ENCODE peak calls at places on chromosomes 12 and 14, in six cellular contexts. Z is activated CD4-positive, alpha-beta T cell treated with anti-CD3 and anti-CD28 coated beads, Interleukin-2, amount 10 ng/mL, durations not matched to agents 7 days and 5 days; V is colonic mucosa; I is tibial artery; S is lung; F is germinal center. L is an unnamed sample.

GRCh38 chr14:68042591-68043210 is 223.1 kb downstream of the RAD51B start:
- DNase-seq in Z (no peak), V (no peak), I (no peak), S (no peak), F (no peak), L (no peak)

GRCh38 chr12:42213954-42214426 is 24.1 kb downstream of the YAF2 start:
- DNase-seq in Z (no peak), V (no peak), I (no peak), S (peak), F (no peak), L (no peak)

GRCh38 chr12:69329669-69330428 is 18.3 kb upstream of the LYZ start:
- DNase-seq in Z (peak), V (no peak), I (no peak), S (no peak), F (no peak), L (no peak)

GRCh38 chr12:91493308-91493707 is 310.7 kb upstream of the DCN start:
- DNase-seq in Z (no peak), V (no peak), I (no peak), S (no peak), F (no peak), L (no peak)

GRCh38 chr12:123049398-123050250 is 69.1 kb downstream of the ARL6IP4 start:
- DNase-seq in Z (no peak), V (no peak), I (no peak), S (no peak), F (no peak), L (no peak)

GRCh38 chr12:120849765-120850164 is 54.4 kb downstream of the SPPL3 start:
- DNase-seq in Z (no peak), V (no peak), I (no peak), S (no peak), F (no peak), L (no peak)

GRCh38 chr12:91040356-91040755 is 17.5 kb downstream of the KERA start:
- DNase-seq in Z (no peak), V (no peak), I (no peak), S (no peak), F (no peak), L (no peak)

GRCh38 chr14:51607677-51608076 is 44.0 kb upstream of the FRMD6 start:
- DNase-seq in Z (no peak), V (no peak), I (no peak), S (no peak), F (no peak), L (no peak)

GRCh38 chr12:66902020-66902419 is 223.1 kb upstream of the GRIP1 start:
- DNase-seq in Z (no peak), V (no peak), I (no peak), S (no peak), F (no peak), L (no peak)

GRCh38 chr12:6703631-6704030 is 3.0 kb upstream of the PIANP start:
- DNase-seq in Z (no peak), V (no peak), I (no peak), S (no peak), F (no peak), L (no peak)

GRCh38 chr14:38143651-38144505 is 63.8 kb upstream of the SSTR1 start:
- DNase-seq in Z (no peak), V (no peak), I (no peak), S (no peak), F (no peak), L (no peak)

GRCh38 chr14:77638738-77639137 is 22.3 kb upstream of the SPTLC2 start:
- DNase-seq in Z (no peak), V (no peak), I (no peak), S (no peak), F (no peak), L (no peak)

GRCh38 chr14:100832311-100832960 is 6.5 kb downstream of the MEG3 start:
- DNase-seq in Z (no peak), V (no peak), I (no peak), S (no peak), F (no peak), L (no peak)

GRCh38 chr14:34099630-34100029 is 148.8 kb upstream of the EGLN3 start:
- DNase-seq in Z (no peak), V (peak), I (no peak), S (no peak), F (no peak), L (no peak)

GRCh38 chr12:84912191-84913142 is at the start of gene SLC6A15:
- DNase-seq in Z (peak), V (no peak), I (peak), S (no peak), F (peak), L (peak)

GRCh38 chr12:19694627-19695026 is 255.3 kb downstream of the AEBP2 start:
- DNase-seq in Z (no peak), V (no peak), I (no peak), S (no peak), F (no peak), L (no peak)

GRCh38 chr14:20801726-20802125 is 918 bp downstream of the RNASE1 start:
- DNase-seq in Z (no peak), V (peak), I (no peak), S (peak), F (no peak), L (no peak)

GRCh38 chr14:75689012-75689411 is 28.0 kb downstream of the TTLL5 start:
- DNase-seq in Z (no peak), V (no peak), I (no peak), S (no peak), F (no peak), L (no peak)

GRCh38 chr12:120117961-120118709 is 1.6 kb upstream of the RAB35 start:
- DNase-seq in Z (no peak), V (no peak), I (no peak), S (no peak), F (no peak), L (no peak)

GRCh38 chr14:43438056-43438455 is 1069.0 kb downstream of the FSCB start:
- DNase-seq in Z (no peak), V (no peak), I (no peak), S (no peak), F (no peak), L (no peak)

GRCh38 chr14:37669242-37669641 is 73.8 kb downstream of the TTC6 start:
- DNase-seq in Z (no peak), V (no peak), I (no peak), S (no peak), F (no peak), L (no peak)

GRCh38 chr14:102442241-102443211 is 67.0 kb downstream of the ANKRD9 start:
- DNase-seq in Z (no peak), V (peak), I (no peak), S (no peak), F (no peak), L (no peak)

GRCh38 chr12:131132118-131132892 is 178.6 kb downstream of the ADGRD1 start:
- DNase-seq in Z (peak), V (peak), I (peak), S (peak), F (peak), L (peak)

GRCh38 chr14:75274899-75275569 is 3.6 kb upstream of the FOS start:
- DNase-seq in Z (peak), V (peak), I (peak), S (peak), F (peak), L (peak)

GRCh38 chr12:50923361-50924130 is 28.8 kb upstream of the HIGD1C start:
- DNase-seq in Z (no peak), V (no peak), I (no peak), S (no peak), F (no peak), L (no peak)

GRCh38 chr14:52235434-52235833 is 32.1 kb upstream of the PTGDR start:
- DNase-seq in Z (no peak), V (no peak), I (no peak), S (no peak), F (peak), L (no peak)

GRCh38 chr14:23009483-23009938 is 432 bp downstream of the C14orf93 start:
- DNase-seq in Z (no peak), V (no peak), I (no peak), S (no peak), F (no peak), L (no peak)

GRCh38 chr14:102164241-102164641 is 24.5 kb downstream of the WDR20 start:
- DNase-seq in Z (no peak), V (no peak), I (no peak), S (no peak), F (no peak), L (no peak)

GRCh38 chr12:124520258-124520657 is 47.2 kb downstream of the NCOR2 start:
- DNase-seq in Z (no peak), V (peak), I (peak), S (peak), F (no peak), L (no peak)

GRCh38 chr12:103272949-103273348 is 222.8 kb downstream of the C12orf42 start:
- DNase-seq in Z (no peak), V (no peak), I (no peak), S (no peak), F (no peak), L (no peak)

GRCh38 chr14:50953497-50953896 is 9.2 kb upstream of the PYGL start:
- DNase-seq in Z (no peak), V (no peak), I (no peak), S (no peak), F (no peak), L (no peak)

GRCh38 chr12:110244829-110245228 is 36.2 kb upstream of the ATP2A2 start:
- DNase-seq in Z (no peak), V (no peak), I (no peak), S (no peak), F (no peak), L (no peak)

GRCh38 chr12:89225808-89226368 is 126.4 kb downstream of the DUSP6 start:
- DNase-seq in Z (no peak), V (peak), I (no peak), S (peak), F (no peak), L (peak)

GRCh38 chr12:124426594-124427550 is 132.0 kb downstream of the RFLNA start:
- DNase-seq in Z (no peak), V (no peak), I (no peak), S (no peak), F (no peak), L (no peak)

L was measured in activated effector memory CD4-positive, alpha-beta T cell treated with anti-CD3 and anti-CD28 coated beads, Interleukin-2, amount 50 U/mL, for 16 hours.